ENCODE peak calls at places on chromosome 18, in ten cellular contexts. J is midbrain; W is stimulated activated CD4-positive, alpha-beta T cell treated with anti-CD3 and anti-CD28 coated beads, Interleukin-4, amount 100 ng/mL, for 48 hours; X is cardiac fibroblast; R is stimulated activated CD8-positive, alpha-beta memory T cell treated with anti-CD3 and anti-CD28 coated beads, Interleukin-15, amount 100 ng/mL, for 1 hour; M is AG10803; Q is naive B cell; H is endothelial cell; T is GM18507; G is fibroblast of mammary gland. I is an unnamed sample.

GRCh38 chr18:36493349-36494281 is 196.1 kb downstream of the FHOD3 start:
- DNase-seq in G (peak), R (no peak), Q (no peak), X (peak), H (no peak), W (no peak), T (no peak), J (no peak), M (peak), I (no peak)

GRCh38 chr18:22470511-22471181 is 52.9 kb upstream of the CTAGE1 start:
- DNase-seq in G (no peak), Q (no peak), R (no peak), T (no peak), H (no peak), M (no peak), X (peak), J (no peak), W (no peak), I (no peak)

GRCh38 chr18:65737346-65737745 is 13.5 kb upstream of the CDH7 start:
- DNase-seq in J (no peak), W (no peak), G (no peak), R (no peak), Q (no peak), H (no peak), M (no peak), T (no peak), X (no peak), I (no peak)

GRCh38 chr18:26228562-26229260 is 2.5 kb downstream of the TAF4B start:
- DNase-seq in R (no peak), J (no peak), X (no peak), G (no peak), T (no peak), Q (no peak), W (no peak), M (no peak), H (no peak), I (no peak)

GRCh38 chr18:54232485-54233227 is 8.2 kb upstream of the MBD2 start:
- DNase-seq in M (no peak), W (no peak), J (no peak), G (no peak), X (no peak), Q (no peak), R (no peak), T (no peak), H (no peak), I (no peak)

GRCh38 chr18:74990563-74991081 is 218.3 kb downstream of the PTGR3 start:
- DNase-seq in H (no peak), G (no peak), R (no peak), Q (no peak), M (no peak), W (no peak), T (no peak), X (no peak), J (no peak), I (no peak)

GRCh38 chr18:50170004-50170403 is 24.9 kb downstream of the MYO5B start:
- DNase-seq in T (no peak), R (no peak), W (no peak), Q (no peak), G (no peak), M (no peak), X (no peak), H (peak), J (no peak), I (no peak)

GRCh38 chr18:41395695-41396094 is 559.3 kb upstream of the PIK3C3 start:
- DNase-seq in J (no peak), W (no peak), M (no peak), G (no peak), X (peak), T (no peak), Q (no peak), R (no peak), H (no peak), I (no peak)

GRCh38 chr18:29012364-29012763 is 835.4 kb upstream of the CDH2 start:
- DNase-seq in X (no peak), Q (no peak), W (no peak), H (no peak), J (no peak), M (no peak), G (no peak), T (no peak), R (no peak), I (no peak)

GRCh38 chr18:27250471-27250870 is 65.4 kb upstream of the CHST9 start:
- DNase-seq in G (no peak), X (no peak), R (no peak), J (no peak), W (no peak), M (no peak), H (no peak), Q (no peak), T (no peak), I (no peak)

GRCh38 chr18:77068890-77069312 is 63.7 kb downstream of the MBP start:
- DNase-seq in H (no peak), R (no peak), G (no peak), M (no peak), Q (no peak), J (no peak), W (no peak), T (no peak), X (peak), I (no peak)

GRCh38 chr18:13465126-13465446 is 246.5 kb downstream of the LDLRAD4 start:
- DNase-seq in H (no peak), T (no peak), R (no peak), J (no peak), W (no peak), Q (no peak), G (no peak), X (no peak), M (no peak), I (no peak)

GRCh38 chr18:49728542-49728941 is 84.8 kb downstream of the ACAA2 start:
- DNase-seq in J (no peak), Q (no peak), W (peak), M (no peak), G (peak), T (peak), X (peak), H (peak), R (no peak), I (no peak)

GRCh38 chr18:56921888-56922480 is 224.9 kb upstream of the BOD1L2 start:
- DNase-seq in G (no peak), R (no peak), X (no peak), H (no peak), J (no peak), Q (no peak), T (no peak), M (no peak), W (no peak), I (peak)

GRCh38 chr18:59238385-59238784 is 18.4 kb downstream of the GRP start:
- DNase-seq in W (no peak), G (no peak), Q (no peak), R (no peak), X (no peak), J (no peak), H (no peak), T (no peak), M (peak), I (no peak)

GRCh38 chr18:26362021-26362420 is 135.8 kb downstream of the TAF4B start:
- DNase-seq in X (no peak), H (no peak), M (no peak), T (no peak), J (no peak), Q (no peak), G (no peak), R (no peak), W (no peak), I (no peak)

GRCh38 chr18:35566019-35566418 is 15.5 kb upstream of the GALNT1 start:
- DNase-seq in H (no peak), R (no peak), J (no peak), M (no peak), Q (no peak), G (no peak), W (no peak), X (no peak), T (no peak), I (no peak)

GRCh38 chr18:76354348-76354747 is 140.7 kb downstream of the ZNF516 start:
- DNase-seq in Q (no peak), R (no peak), J (no peak), H (no peak), X (peak), T (no peak), M (peak), W (no peak), G (peak), I (no peak)

GRCh38 chr18:55778731-55779460 is 190.9 kb upstream of the TCF4 start:
- DNase-seq in X (peak), Q (peak), W (no peak), G (no peak), M (peak), J (peak), H (no peak), R (no peak), T (no peak), I (no peak)

GRCh38 chr18:46842583-46842982 is 74.7 kb downstream of the PIAS2 start:
- DNase-seq in J (no peak), T (no peak), G (no peak), H (no peak), W (no peak), M (no peak), Q (no peak), R (no peak), X (no peak), I (no peak)

GRCh38 chr18:5463390-5463789 is 80.4 kb downstream of the EPB41L3 start:
- DNase-seq in W (no peak), T (no peak), Q (no peak), H (no peak), G (peak), J (no peak), X (peak), M (peak), R (no peak), I (no peak)

GRCh38 chr18:58915006-58915799 is 50.5 kb downstream of the ZNF532 start:
- DNase-seq in H (no peak), J (no peak), W (no peak), Q (no peak), G (no peak), T (no peak), X (no peak), R (no peak), M (no peak), I (no peak)

GRCh38 chr18:48949606-48950535 is 894 bp downstream of the SMAD7 start:
- DNase-seq in X (peak), W (peak), T (no peak), Q (peak), R (no peak), H (peak), J (peak), G (no peak), M (no peak), I (no peak)

GRCh38 chr18:14969507-14969906 is 221.5 kb downstream of the ANKRD30B start:
- DNase-seq in X (no peak), G (no peak), J (no peak), R (no peak), Q (no peak), M (no peak), H (no peak), T (no peak), W (no peak), I (no peak)

GRCh38 chr18:79872852-79873444 is 75.2 kb downstream of the KCNG2 start:
- DNase-seq in W (no peak), M (no peak), R (no peak), X (no peak), H (no peak), Q (no peak), T (no peak), G (no peak), J (no peak), I (no peak)

GRCh38 chr18:32803571-32803970 is 30.7 kb upstream of the KLHL14 start:
- DNase-seq in M (no peak), J (no peak), H (no peak), T (no peak), X (no peak), R (no peak), W (no peak), Q (peak), G (no peak), I (peak)

GRCh38 chr18:9629709-9630108 is 15.3 kb upstream of the PPP4R1 start:
- DNase-seq in H (no peak), G (peak), M (peak), Q (no peak), J (no peak), W (no peak), T (no peak), X (peak), R (no peak), I (no peak)